ENCODE peak calls at places on chromosomes 16 and 17, in four cellular contexts. Y, X, A and Q are unnamed samples.

GRCh38 chr16:87665193-87665592 is 62.9 kb downstream of the JPH3 start:
- DNase-seq in A (no peak), X (no peak), Y (no peak), Q (no peak)

GRCh38 chr16:86951831-86952598 is 365.2 kb downstream of the C16orf95 start:
- DNase-seq in A (peak), Y (no peak), X (peak), Q (no peak)

GRCh38 chr16:69112285-69113129 is 7.1 kb downstream of the HAS3 start:
- DNase-seq in X (peak), Y (no peak), A (peak), Q (no peak)

GRCh38 chr16:11792404-11793260 is 4.4 kb downstream of the ZC3H7A start:
- DNase-seq in X (no peak), A (no peak), Y (no peak), Q (no peak)

GRCh38 chr17:28407130-28407973 is 1.3 kb upstream of the SLC46A1 start:
- DNase-seq in A (no peak), X (no peak), Y (no peak), Q (no peak)

GRCh38 chr17:62950067-62950466 is 16.0 kb upstream of the TANC2 start:
- DNase-seq in X (peak), A (no peak), Y (peak), Q (no peak)

GRCh38 chr16:80517846-80518245 is 22.9 kb upstream of the DYNLRB2 start:
- DNase-seq in X (no peak), A (no peak), Y (no peak), Q (no peak)

GRCh38 chr17:17401271-17401781 is 75.5 kb upstream of the MED9 start:
- DNase-seq in X (no peak), Y (no peak), A (no peak), Q (peak)

GRCh38 chr16:56742030-56742984 is 12.4 kb downstream of the NUP93 start:
- DNase-seq in X (peak), A (no peak), Y (no peak), Q (no peak)

GRCh38 chr17:17087424-17088103 is 45.3 kb downstream of the MPRIP start:
- DNase-seq in Y (peak), A (no peak), X (no peak), Q (no peak)

GRCh38 chr17:65797809-65798208 is 236.4 kb upstream of the AXIN2 start:
- DNase-seq in Y (no peak), X (no peak), A (no peak), Q (peak)

GRCh38 chr17:214881-215331 is 33.5 kb upstream of the DOC2B start:
- DNase-seq in Y (no peak), A (no peak), X (no peak), Q (no peak)

GRCh38 chr16:28915181-28915580 is 9.9 kb downstream of the RABEP2 start:
- DNase-seq in Y (no peak), X (peak), A (no peak), Q (no peak)

GRCh38 chr17:32350662-32351418 is 883 bp downstream of the ZNF207 start:
- DNase-seq in Y (no peak), A (no peak), X (peak), Q (no peak)

GRCh38 chr17:32357615-32358014 is 7.7 kb downstream of the ZNF207 start:
- DNase-seq in Y (no peak), X (no peak), A (no peak), Q (no peak)

GRCh38 chr17:32356750-32357149 is 6.8 kb downstream of the ZNF207 start:
- DNase-seq in A (no peak), X (no peak), Y (no peak), Q (no peak)

GRCh38 chr17:32356378-32356743 is 6.4 kb downstream of the ZNF207 start:
- DNase-seq in Y (no peak), X (no peak), A (no peak), Q (no peak)

GRCh38 chr17:32355649-32356377 is 5.9 kb downstream of the ZNF207 start:
- DNase-seq in X (no peak), A (no peak), Y (no peak), Q (no peak)
- H3K27ac ChIP-seq in X (no peak), A (no peak), Y (no peak), Q (no peak)

GRCh38 chr16:54936979-54937672 is 6.5 kb downstream of the IRX5 start:
- DNase-seq in Y (no peak), X (no peak), A (no peak), Q (no peak)

GRCh38 chr16:54934536-54935410 is 4.1 kb downstream of the IRX5 start:
- DNase-seq in X (no peak), A (no peak), Y (no peak), Q (no peak)

GRCh38 chr16:54936086-54936978 is 5.7 kb downstream of the IRX5 start:
- DNase-seq in A (no peak), Y (no peak), X (no peak), Q (no peak)

GRCh38 chr16:54933281-54934150 is 2.9 kb downstream of the IRX5 start:
- DNase-seq in A (no peak), X (no peak), Y (no peak), Q (no peak)

DNA sequence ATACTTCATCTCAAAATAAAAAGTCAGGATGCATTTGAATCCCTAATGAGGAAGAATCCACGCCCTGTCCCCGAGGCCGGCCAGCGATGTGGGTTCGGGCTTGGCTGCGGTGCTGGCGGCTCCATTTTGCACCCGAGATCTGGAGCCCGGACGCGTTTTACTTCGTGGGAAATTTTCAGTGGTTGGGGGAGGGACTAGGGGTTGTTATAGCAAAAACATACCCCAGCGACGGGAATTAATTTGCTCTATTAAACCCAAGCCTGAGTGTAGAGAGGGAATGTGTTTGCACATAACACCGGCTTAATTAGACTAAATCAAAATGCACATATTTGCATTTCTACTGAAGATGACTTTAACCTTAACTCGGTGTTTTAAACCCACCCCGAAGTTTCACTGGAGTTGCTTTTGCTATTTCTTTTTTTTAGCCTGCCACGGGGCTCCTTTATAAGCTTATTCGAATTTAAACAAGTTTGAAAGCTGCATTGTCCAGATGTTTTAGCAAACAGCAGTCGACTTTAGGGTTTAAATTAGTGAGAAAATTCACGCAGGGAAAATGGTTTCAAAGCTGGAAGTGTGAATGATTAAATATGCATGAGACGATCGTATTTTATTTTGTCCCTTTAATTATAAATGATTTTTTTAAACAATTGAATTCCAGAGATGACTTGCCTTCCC is 4.9 kb downstream of the IRX5 start:
- DNase-seq in A (no peak), Y (no peak), X (no peak), Q (no peak)
- H3K4me3 ChIP-seq in A (peak), Y (no peak), X (no peak), Q (no peak)

GRCh38 chr16:8828541-8829165 is 31.0 kb downstream of the PMM2 start:
- DNase-seq in A (no peak), X (no peak), Y (no peak), Q (no peak)
- H3K27ac ChIP-seq in A (no peak), X (no peak), Y (no peak), Q (no peak)

GRCh38 chr17:41523787-41524186 is 4.3 kb downstream of the KRT19 start:
- DNase-seq in Y (no peak), X (no peak), A (no peak), Q (no peak)
- H3K4me3 ChIP-seq in Y (no peak), X (no peak), A (no peak), Q (no peak)

GRCh38 chr17:59716427-59716826 is 9.0 kb downstream of the VMP1 start:
- DNase-seq in X (no peak), A (no peak), Y (no peak), Q (no peak)
- H3K27ac ChIP-seq in X (no peak), A (no peak), Y (no peak), Q (no peak)